ENCODE peak calls at places on chromosomes 7 and 10, in seven cellular contexts. Q, S, H, R, F, Z and T are unnamed samples.

GRCh38 chr10:123205041-123205440 is 50.8 kb downstream of the BUB3 start:
- DNase-seq in Q (no peak), S (no peak), H (no peak), R (no peak), F (no peak), Z (no peak), T (no peak)

GRCh38 chr10:76558586-76558985 is 1079.0 kb downstream of the KCNMA1 start:
- DNase-seq in Q (no peak), S (peak), H (peak), R (peak), F (no peak), Z (no peak), T (peak)

GRCh38 chr10:129280103-129280502 is 186.9 kb upstream of the MGMT start:
- DNase-seq in Q (no peak), S (no peak), H (no peak), R (no peak), F (no peak), Z (no peak), T (no peak)

GRCh38 chr10:96746503-96746902 is 26.2 kb upstream of the PIK3AP1 start:
- DNase-seq in Q (no peak), S (no peak), H (no peak), R (no peak), F (no peak), Z (no peak), T (peak)

GRCh38 chr7:33733865-33734650 is 171.3 kb upstream of the BMPER start:
- DNase-seq in Q (no peak), S (no peak), H (no peak), R (peak), F (no peak), Z (no peak), T (peak)

GRCh38 chr10:86603256-86603655 is 51.1 kb upstream of the OPN4 start:
- DNase-seq in Q (no peak), S (no peak), H (no peak), R (no peak), F (no peak), Z (no peak), T (peak)

GRCh38 chr7:132030883-132031282 is 474.5 kb upstream of the PODXL start:
- DNase-seq in Q (no peak), S (no peak), H (no peak), R (no peak), F (no peak), Z (no peak), T (no peak)

GRCh38 chr7:47493971-47494370 is 87.9 kb downstream of the TNS3 start:
- DNase-seq in Q (no peak), S (no peak), H (no peak), R (no peak), F (no peak), Z (no peak), T (no peak)

GRCh38 chr7:159078911-159079270 is 65.8 kb downstream of the VIPR2 start:
- DNase-seq in Q (no peak), S (peak), H (no peak), R (no peak), F (no peak), Z (no peak), T (no peak)

GRCh38 chr7:96998333-96998732 is 7.0 kb upstream of the DLX6 start:
- DNase-seq in Q (no peak), S (no peak), H (no peak), R (no peak), F (no peak), Z (no peak), T (no peak)

GRCh38 chr10:58475322-58476277 is 37.1 kb upstream of the BICC1 start:
- DNase-seq in Q (no peak), S (no peak), H (peak), R (no peak), F (no peak), Z (no peak), T (no peak)

GRCh38 chr10:61882621-61883375 is 18.7 kb upstream of the ARID5B start:
- DNase-seq in Q (no peak), S (no peak), H (no peak), R (no peak), F (no peak), Z (no peak), T (peak)

GRCh38 chr7:103851357-103851756 is 138.1 kb downstream of the RELN start:
- DNase-seq in Q (no peak), S (no peak), H (no peak), R (no peak), F (no peak), Z (no peak), T (peak)

GRCh38 chr7:82600601-82601000 is 157.0 kb upstream of the CACNA2D1 start:
- DNase-seq in Q (no peak), S (no peak), H (no peak), R (no peak), F (peak), Z (no peak), T (peak)

GRCh38 chr7:116674508-116675173 is 2.6 kb downstream of the MET start:
- DNase-seq in Q (no peak), S (no peak), H (no peak), R (no peak), F (no peak), Z (no peak), T (no peak)

GRCh38 chr7:34530211-34530610 is 127.8 kb upstream of the NPSR1 start:
- DNase-seq in Q (no peak), S (no peak), H (no peak), R (no peak), F (no peak), Z (no peak), T (peak)

GRCh38 chr10:114917927-114918672 is 19.9 kb upstream of the TRUB1 start:
- DNase-seq in Q (no peak), S (no peak), H (no peak), R (peak), F (no peak), Z (no peak), T (peak)

GRCh38 chr10:4755286-4756009 is 70.6 kb upstream of the AKR1E2 start:
- DNase-seq in Q (no peak), S (no peak), H (no peak), R (no peak), F (no peak), Z (no peak), T (peak)

GRCh38 chr10:19719320-19719719 is 96.9 kb upstream of the PLXDC2 start:
- DNase-seq in Q (no peak), S (no peak), H (peak), R (no peak), F (no peak), Z (no peak), T (peak)

GRCh38 chr10:6204341-6205191 is 1.8 kb downstream of the PFKFB3 start:
- DNase-seq in Q (no peak), S (peak), H (no peak), R (no peak), F (no peak), Z (peak), T (peak)

GRCh38 chr7:72211175-72211574 is 201.0 kb downstream of the CALN1 start:
- DNase-seq in Q (no peak), S (no peak), H (no peak), R (no peak), F (no peak), Z (no peak), T (no peak)

GRCh38 chr7:103928581-103928980 is 60.9 kb downstream of the RELN start:
- DNase-seq in Q (no peak), S (no peak), H (no peak), R (no peak), F (no peak), Z (no peak), T (no peak)

GRCh38 chr10:133460208-133460769 is 6.5 kb downstream of the SCART1 start:
- DNase-seq in Q (no peak), S (no peak), H (no peak), R (no peak), F (no peak), Z (no peak), T (no peak)

GRCh38 chr7:29995652-29996051 is 6.1 kb upstream of the SCRN1 start:
- DNase-seq in Q (no peak), S (no peak), H (no peak), R (no peak), F (no peak), Z (no peak), T (no peak)

GRCh38 chr7:150910996-150911422 is 58.7 kb downstream of the AOC1 start:
- DNase-seq in Q (no peak), S (no peak), H (no peak), R (no peak), F (no peak), Z (no peak), T (no peak)

GRCh38 chr10:124693396-124693795 is 50.8 kb downstream of the FAM53B start:
- DNase-seq in Q (no peak), S (no peak), H (no peak), R (no peak), F (no peak), Z (no peak), T (no peak)

GRCh38 chr10:99661370-99661749 is 2.1 kb downstream of the ENTPD7 start:
- DNase-seq in Q (no peak), S (no peak), H (peak), R (no peak), F (no peak), Z (no peak), T (peak)

GRCh38 chr7:128734777-128735342 is 4.3 kb upstream of the CALU start:
- DNase-seq in Q (no peak), S (no peak), H (no peak), R (no peak), F (no peak), Z (no peak), T (no peak)

GRCh38 chr10:132742167-132742836 is 43.6 kb downstream of the NKX6-2 start:
- DNase-seq in Q (no peak), S (no peak), H (no peak), R (no peak), F (no peak), Z (no peak), T (no peak)

GRCh38 chr7:3955751-3956696 is 655.0 kb downstream of the SDK1 start:
- DNase-seq in Q (no peak), S (peak), H (peak), R (no peak), F (no peak), Z (no peak), T (peak)